ENCODE peak calls at places on chromosomes 3 and 15, in five cellular contexts. One of them, this sample, is unnamed.

GRCh38 chr3:52469001-52469400 is 13.6 kb downstream of the NISCH start:
- DNase-seq in A673: no peak
- DNase-seq in bronchial epithelial cell: no peak
- DNase-seq in esophagus muscularis mucosa: no peak
- DNase-seq in fibroblast of pulmonary artery: no peak
- DNase-seq in this sample: no peak

GRCh38 chr15:38129531-38130199 is 123.0 kb upstream of the SPRED1 start:
- DNase-seq in A673: peak
- DNase-seq in bronchial epithelial cell: peak
- DNase-seq in esophagus muscularis mucosa: peak
- DNase-seq in fibroblast of pulmonary artery: peak
- DNase-seq in this sample: peak

GRCh38 chr3:113712129-113712528 is 15.7 kb upstream of the USF3 start:
- DNase-seq in A673: no peak
- DNase-seq in bronchial epithelial cell: peak
- DNase-seq in esophagus muscularis mucosa: no peak
- DNase-seq in fibroblast of pulmonary artery: no peak
- DNase-seq in this sample: no peak

GRCh38 chr3:43729707-43730399 is 39.1 kb downstream of the ABHD5 start:
- DNase-seq in A673: no peak
- DNase-seq in bronchial epithelial cell: no peak
- DNase-seq in esophagus muscularis mucosa: peak
- DNase-seq in fibroblast of pulmonary artery: no peak
- DNase-seq in this sample: no peak

GRCh38 chr15:22831473-22831872 is 7.0 kb upstream of the NIPA2 start:
- DNase-seq in A673: no peak
- DNase-seq in bronchial epithelial cell: peak
- DNase-seq in esophagus muscularis mucosa: no peak
- DNase-seq in fibroblast of pulmonary artery: peak
- DNase-seq in this sample: no peak

GRCh38 chr3:150081084-150081483 is 110.4 kb upstream of the PFN2 start:
- DNase-seq in A673: no peak
- DNase-seq in bronchial epithelial cell: peak
- DNase-seq in esophagus muscularis mucosa: no peak
- DNase-seq in fibroblast of pulmonary artery: peak
- DNase-seq in this sample: peak

GRCh38 chr15:50315814-50316630 is 39.0 kb downstream of the GABPB1 start:
- DNase-seq in A673: peak
- DNase-seq in bronchial epithelial cell: peak
- DNase-seq in esophagus muscularis mucosa: no peak
- DNase-seq in fibroblast of pulmonary artery: peak
- DNase-seq in this sample: peak

GRCh38 chr3:105965384-105965783 is 96.6 kb upstream of the CBLB start:
- DNase-seq in A673: no peak
- DNase-seq in bronchial epithelial cell: no peak
- DNase-seq in esophagus muscularis mucosa: no peak
- DNase-seq in fibroblast of pulmonary artery: peak
- DNase-seq in this sample: peak

GRCh38 chr3:72127843-72128242 is 342.9 kb upstream of the PROK2 start:
- DNase-seq in A673: no peak
- DNase-seq in bronchial epithelial cell: peak
- DNase-seq in esophagus muscularis mucosa: no peak
- DNase-seq in fibroblast of pulmonary artery: peak
- DNase-seq in this sample: peak

GRCh38 chr15:31499236-31499952 is 172.8 kb downstream of the KLF13 start:
- DNase-seq in A673: no peak
- DNase-seq in bronchial epithelial cell: no peak
- DNase-seq in esophagus muscularis mucosa: peak
- DNase-seq in fibroblast of pulmonary artery: no peak
- DNase-seq in this sample: no peak

GRCh38 chr15:94029495-94029894 is 201.9 kb upstream of the MCTP2 start:
- DNase-seq in A673: no peak
- DNase-seq in bronchial epithelial cell: no peak
- DNase-seq in esophagus muscularis mucosa: no peak
- DNase-seq in fibroblast of pulmonary artery: no peak
- DNase-seq in this sample: peak

GRCh38 chr3:125108833-125109540 is 53.2 kb upstream of the HEG1 start:
- DNase-seq in A673: no peak
- DNase-seq in bronchial epithelial cell: no peak
- DNase-seq in esophagus muscularis mucosa: no peak
- DNase-seq in fibroblast of pulmonary artery: no peak
- DNase-seq in this sample: no peak

GRCh38 chr15:33735637-33736247 is 232.6 kb upstream of the CHRM5 start:
- DNase-seq in A673: peak
- DNase-seq in bronchial epithelial cell: peak
- DNase-seq in esophagus muscularis mucosa: no peak
- DNase-seq in fibroblast of pulmonary artery: peak
- DNase-seq in this sample: peak

GRCh38 chr3:112086018-112086854 is at the start of gene C3orf52:
- DNase-seq in A673: peak
- DNase-seq in bronchial epithelial cell: peak
- DNase-seq in esophagus muscularis mucosa: peak
- DNase-seq in fibroblast of pulmonary artery: peak
- DNase-seq in this sample: peak

GRCh38 chr3:162719684-162720341 is 1223.2 kb downstream of the OTOL1 start:
- DNase-seq in A673: peak
- DNase-seq in bronchial epithelial cell: peak
- DNase-seq in esophagus muscularis mucosa: no peak
- DNase-seq in fibroblast of pulmonary artery: peak
- DNase-seq in this sample: peak

GRCh38 chr15:70584441-70584837 is 178.9 kb downstream of the UACA start:
- DNase-seq in A673: no peak
- DNase-seq in bronchial epithelial cell: no peak
- DNase-seq in esophagus muscularis mucosa: no peak
- DNase-seq in fibroblast of pulmonary artery: no peak
- DNase-seq in this sample: no peak

GRCh38 chr15:33215941-33216872 is 21.7 kb upstream of the FMN1 start:
- DNase-seq in A673: peak
- DNase-seq in bronchial epithelial cell: peak
- DNase-seq in esophagus muscularis mucosa: peak
- DNase-seq in fibroblast of pulmonary artery: peak
- DNase-seq in this sample: peak

GRCh38 chr15:39199076-39199475 is 381.8 kb upstream of the THBS1 start:
- DNase-seq in A673: no peak
- DNase-seq in bronchial epithelial cell: no peak
- DNase-seq in esophagus muscularis mucosa: no peak
- DNase-seq in fibroblast of pulmonary artery: no peak
- DNase-seq in this sample: peak

GRCh38 chr3:42746455-42747450 is 26.3 kb downstream of the CCDC13 start:
- DNase-seq in A673: no peak
- DNase-seq in bronchial epithelial cell: no peak
- DNase-seq in esophagus muscularis mucosa: no peak
- DNase-seq in fibroblast of pulmonary artery: no peak
- DNase-seq in this sample: peak

GRCh38 chr3:47365213-47366153 is 15.3 kb upstream of the PTPN23 start:
- DNase-seq in A673: peak
- DNase-seq in bronchial epithelial cell: peak
- DNase-seq in esophagus muscularis mucosa: no peak
- DNase-seq in fibroblast of pulmonary artery: peak
- DNase-seq in this sample: peak

GRCh38 chr3:16322189-16322588 is 57.2 kb downstream of the OXNAD1 start:
- DNase-seq in A673: no peak
- DNase-seq in bronchial epithelial cell: no peak
- DNase-seq in esophagus muscularis mucosa: no peak
- DNase-seq in fibroblast of pulmonary artery: no peak
- DNase-seq in this sample: no peak

GRCh38 chr3:42849017-42849416 is 26.7 kb downstream of the CYP8B1 start:
- DNase-seq in A673: no peak
- DNase-seq in bronchial epithelial cell: no peak
- DNase-seq in esophagus muscularis mucosa: no peak
- DNase-seq in fibroblast of pulmonary artery: no peak
- DNase-seq in this sample: no peak

GRCh38 chr3:157447026-157447694 is 10.5 kb downstream of the PTX3 start:
- DNase-seq in A673: peak
- DNase-seq in bronchial epithelial cell: peak
- DNase-seq in esophagus muscularis mucosa: no peak
- DNase-seq in fibroblast of pulmonary artery: peak
- DNase-seq in this sample: peak

GRCh38 chr15:35540885-35541284 is 5.1 kb downstream of the DPH6 start:
- DNase-seq in A673: no peak
- DNase-seq in bronchial epithelial cell: peak
- DNase-seq in esophagus muscularis mucosa: no peak
- DNase-seq in fibroblast of pulmonary artery: peak
- DNase-seq in this sample: peak

GRCh38 chr3:172203522-172204258 is 164.3 kb downstream of the FNDC3B start:
- DNase-seq in A673: no peak
- DNase-seq in bronchial epithelial cell: peak
- DNase-seq in esophagus muscularis mucosa: peak
- DNase-seq in fibroblast of pulmonary artery: no peak
- DNase-seq in this sample: peak

GRCh38 chr15:29920515-29920914 is 98.2 kb upstream of the TJP1 start:
- DNase-seq in A673: no peak
- DNase-seq in bronchial epithelial cell: peak
- DNase-seq in esophagus muscularis mucosa: no peak
- DNase-seq in fibroblast of pulmonary artery: no peak
- DNase-seq in this sample: no peak

GRCh38 chr15:76073554-76073953 is 13.8 kb downstream of the TMEM266 start:
- DNase-seq in A673: no peak
- DNase-seq in bronchial epithelial cell: peak
- DNase-seq in esophagus muscularis mucosa: peak
- DNase-seq in fibroblast of pulmonary artery: no peak
- DNase-seq in this sample: no peak

GRCh38 chr15:100569406-100569805 is 32.6 kb downstream of the LINS1 start:
- DNase-seq in A673: no peak
- DNase-seq in bronchial epithelial cell: no peak
- DNase-seq in esophagus muscularis mucosa: no peak
- DNase-seq in fibroblast of pulmonary artery: no peak
- DNase-seq in this sample: no peak

GRCh38 chr3:77079988-77080585 is 40.2 kb downstream of the ROBO2 start:
- DNase-seq in A673: no peak
- DNase-seq in bronchial epithelial cell: no peak
- DNase-seq in esophagus muscularis mucosa: no peak
- DNase-seq in fibroblast of pulmonary artery: no peak
- DNase-seq in this sample: no peak

GRCh38 chr15:64187396-64188191 is 24.8 kb upstream of the PPIB start:
- DNase-seq in A673: peak
- DNase-seq in bronchial epithelial cell: peak
- DNase-seq in esophagus muscularis mucosa: no peak
- DNase-seq in fibroblast of pulmonary artery: no peak
- DNase-seq in this sample: peak

GRCh38 chr3:12288466-12289129 is at the start of gene PPARG:
- DNase-seq in A673: no peak
- DNase-seq in bronchial epithelial cell: peak
- DNase-seq in esophagus muscularis mucosa: no peak
- DNase-seq in fibroblast of pulmonary artery: peak
- DNase-seq in this sample: no peak

GRCh38 chr3:129015388-129016105 is 14.4 kb downstream of the EFCC1 start:
- DNase-seq in A673: no peak
- DNase-seq in bronchial epithelial cell: no peak
- DNase-seq in esophagus muscularis mucosa: no peak
- DNase-seq in fibroblast of pulmonary artery: peak
- DNase-seq in this sample: no peak

GRCh38 chr3:148924572-148924971 is 59.5 kb downstream of the CPA3 start:
- DNase-seq in A673: no peak
- DNase-seq in bronchial epithelial cell: peak
- DNase-seq in esophagus muscularis mucosa: no peak
- DNase-seq in fibroblast of pulmonary artery: peak
- DNase-seq in this sample: peak

GRCh38 chr3:152204218-152204617 is 64.5 kb upstream of the MBNL1 start:
- DNase-seq in A673: no peak
- DNase-seq in bronchial epithelial cell: peak
- DNase-seq in esophagus muscularis mucosa: no peak
- DNase-seq in fibroblast of pulmonary artery: no peak
- DNase-seq in this sample: no peak

GRCh38 chr3:141849056-141849814 is 27.2 kb upstream of the ATP1B3 start:
- DNase-seq in A673: no peak
- DNase-seq in bronchial epithelial cell: no peak
- DNase-seq in esophagus muscularis mucosa: no peak
- DNase-seq in fibroblast of pulmonary artery: no peak
- DNase-seq in this sample: no peak

GRCh38 chr3:141846050-141846433 is 30.4 kb upstream of the ATP1B3 start:
- DNase-seq in A673: no peak
- DNase-seq in bronchial epithelial cell: no peak
- DNase-seq in esophagus muscularis mucosa: no peak
- DNase-seq in fibroblast of pulmonary artery: no peak
- DNase-seq in this sample: no peak

GRCh38 chr3:141844812-141845211 is 31.6 kb upstream of the ATP1B3 start:
- DNase-seq in A673: no peak
- DNase-seq in bronchial epithelial cell: no peak
- DNase-seq in esophagus muscularis mucosa: no peak
- DNase-seq in fibroblast of pulmonary artery: no peak
- DNase-seq in this sample: no peak

GRCh38 chr3:141844108-141844507 is 32.3 kb upstream of the ATP1B3 start:
- DNase-seq in A673: no peak
- DNase-seq in bronchial epithelial cell: no peak
- DNase-seq in esophagus muscularis mucosa: no peak
- DNase-seq in fibroblast of pulmonary artery: no peak
- DNase-seq in this sample: no peak

DNA sequence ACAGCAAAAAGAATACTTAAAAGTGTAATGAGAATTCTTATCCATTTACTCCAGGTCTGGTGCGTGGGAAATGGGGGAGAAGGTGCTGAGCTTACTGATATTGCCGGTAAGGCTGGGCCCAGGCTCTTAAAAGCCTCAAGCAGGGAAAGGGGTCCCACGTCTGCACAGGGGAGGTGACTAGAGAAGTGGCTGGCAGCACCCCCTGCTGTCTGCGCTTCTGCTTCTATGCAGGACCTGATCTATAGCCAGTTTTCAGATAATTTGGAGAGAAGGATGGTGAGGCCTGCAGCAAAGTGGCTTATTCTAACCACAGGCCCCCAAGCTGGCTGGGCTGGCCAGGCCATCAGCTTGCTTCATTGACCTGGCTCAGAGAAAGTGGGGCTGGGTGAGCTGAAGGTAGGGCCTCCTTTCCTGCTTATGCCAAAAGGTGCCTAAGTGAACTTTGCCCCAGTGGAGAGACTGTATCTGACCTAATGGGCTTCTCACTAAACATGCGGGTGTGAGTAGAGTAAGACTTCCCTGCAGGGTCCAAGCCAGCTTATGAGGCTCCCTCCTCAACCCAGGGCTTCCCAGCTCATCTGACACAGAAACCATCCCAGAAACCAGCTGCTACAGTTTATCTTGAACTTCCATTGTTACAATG is 30.9 kb upstream of the ATP1B3 start:
- DNase-seq in A673: peak
- DNase-seq in bronchial epithelial cell: no peak
- DNase-seq in esophagus muscularis mucosa: no peak
- DNase-seq in fibroblast of pulmonary artery: no peak
- DNase-seq in this sample: no peak
- TF ChIP-seq CTCF in A673: peak
- TF ChIP-seq CTCF in bronchial epithelial cell: no peak
- TF ChIP-seq CTCF in esophagus muscularis mucosa: no peak
- TF ChIP-seq CTCF in fibroblast of pulmonary artery: no peak
- TF ChIP-seq CTCF in this sample: no peak

GRCh38 chr15:99502182-99502581 is 63.6 kb upstream of the MEF2A start:
- DNase-seq in A673: no peak
- DNase-seq in bronchial epithelial cell: no peak
- DNase-seq in esophagus muscularis mucosa: no peak
- DNase-seq in fibroblast of pulmonary artery: no peak
- DNase-seq in this sample: no peak
- H3K4me3 ChIP-seq in A673: no peak
- H3K4me3 ChIP-seq in bronchial epithelial cell: no peak
- H3K4me3 ChIP-seq in esophagus muscularis mucosa: no peak
- H3K4me3 ChIP-seq in fibroblast of pulmonary artery: no peak
- H3K4me3 ChIP-seq in this sample: no peak

GRCh38 chr3:165658027-165658426 is 179.2 kb downstream of the BCHE start:
- DNase-seq in A673: no peak
- DNase-seq in bronchial epithelial cell: no peak
- DNase-seq in esophagus muscularis mucosa: no peak
- DNase-seq in fibroblast of pulmonary artery: no peak
- DNase-seq in this sample: no peak
- TF ChIP-seq CTCF in A673: no peak
- TF ChIP-seq CTCF in bronchial epithelial cell: no peak
- TF ChIP-seq CTCF in esophagus muscularis mucosa: no peak
- TF ChIP-seq CTCF in fibroblast of pulmonary artery: no peak
- TF ChIP-seq CTCF in this sample: no peak

GRCh38 chr15:98682992-98683701 is 34.8 kb downstream of the IGF1R start:
- DNase-seq in A673: no peak
- DNase-seq in bronchial epithelial cell: peak
- DNase-seq in esophagus muscularis mucosa: no peak
- DNase-seq in fibroblast of pulmonary artery: peak
- DNase-seq in this sample: peak
- H3K4me3 ChIP-seq in A673: no peak
- H3K4me3 ChIP-seq in bronchial epithelial cell: no peak
- H3K4me3 ChIP-seq in esophagus muscularis mucosa: no peak
- H3K4me3 ChIP-seq in fibroblast of pulmonary artery: no peak
- H3K4me3 ChIP-seq in this sample: no peak